ENCODE peak calls at places on chromosome 21, in nine cellular contexts. One of them, this sample, is unnamed.

GRCh38 chr21:40680311-40680710 is 166.6 kb downstream of the DSCAM start:
- DNase-seq in NB4: no peak
- DNase-seq in endothelial cell of umbilical vein: no peak
- DNase-seq in IMR-90: no peak
- DNase-seq in Peyer's patch: no peak
- DNase-seq in uterus: no peak
- DNase-seq in HCT116: no peak
- DNase-seq in lower leg skin: no peak
- DNase-seq in transverse colon: no peak
- DNase-seq in this sample: no peak

GRCh38 chr21:17340081-17340480 is 172.8 kb upstream of the CXADR start:
- DNase-seq in NB4: no peak
- DNase-seq in endothelial cell of umbilical vein: no peak
- DNase-seq in IMR-90: no peak
- DNase-seq in Peyer's patch: no peak
- DNase-seq in uterus: no peak
- DNase-seq in HCT116: no peak
- DNase-seq in lower leg skin: no peak
- DNase-seq in transverse colon: no peak
- DNase-seq in this sample: no peak

GRCh38 chr21:27586986-27587385 is 620.1 kb upstream of the ADAMTS5 start:
- DNase-seq in NB4: no peak
- DNase-seq in endothelial cell of umbilical vein: no peak
- DNase-seq in IMR-90: no peak
- DNase-seq in Peyer's patch: no peak
- DNase-seq in uterus: no peak
- DNase-seq in HCT116: no peak
- DNase-seq in lower leg skin: no peak
- DNase-seq in transverse colon: no peak
- DNase-seq in this sample: no peak

GRCh38 chr21:30227128-30227527 is 11.2 kb upstream of the CLDN8 start:
- DNase-seq in NB4: no peak
- DNase-seq in endothelial cell of umbilical vein: no peak
- DNase-seq in IMR-90: no peak
- DNase-seq in Peyer's patch: no peak
- DNase-seq in uterus: no peak
- DNase-seq in HCT116: no peak
- DNase-seq in lower leg skin: no peak
- DNase-seq in transverse colon: no peak
- DNase-seq in this sample: no peak

GRCh38 chr21:45887121-45887611 is 94.4 kb upstream of the COL6A1 start:
- DNase-seq in NB4: no peak
- DNase-seq in endothelial cell of umbilical vein: no peak
- DNase-seq in IMR-90: no peak
- DNase-seq in Peyer's patch: no peak
- DNase-seq in uterus: no peak
- DNase-seq in HCT116: no peak
- DNase-seq in lower leg skin: no peak
- DNase-seq in transverse colon: no peak
- DNase-seq in this sample: no peak

GRCh38 chr21:23130308-23130707 is 2132.1 kb downstream of the NCAM2 start:
- DNase-seq in NB4: no peak
- DNase-seq in endothelial cell of umbilical vein: no peak
- DNase-seq in IMR-90: no peak
- DNase-seq in Peyer's patch: no peak
- DNase-seq in uterus: no peak
- DNase-seq in HCT116: no peak
- DNase-seq in lower leg skin: no peak
- DNase-seq in transverse colon: no peak
- DNase-seq in this sample: no peak

GRCh38 chr21:31479222-31479621 is 135.2 kb upstream of the TIAM1 start:
- DNase-seq in NB4: no peak
- DNase-seq in endothelial cell of umbilical vein: no peak
- DNase-seq in IMR-90: no peak
- DNase-seq in Peyer's patch: no peak
- DNase-seq in uterus: no peak
- DNase-seq in HCT116: no peak
- DNase-seq in lower leg skin: no peak
- DNase-seq in transverse colon: no peak
- DNase-seq in this sample: no peak

GRCh38 chr21:38609580-38609979 is 111.3 kb upstream of the ERG start:
- DNase-seq in NB4: no peak
- DNase-seq in endothelial cell of umbilical vein: no peak
- DNase-seq in IMR-90: no peak
- DNase-seq in Peyer's patch: no peak
- DNase-seq in uterus: no peak
- DNase-seq in HCT116: no peak
- DNase-seq in lower leg skin: no peak
- DNase-seq in transverse colon: no peak
- DNase-seq in this sample: no peak

GRCh38 chr21:30233636-30234035 is 17.7 kb upstream of the CLDN8 start:
- DNase-seq in NB4: no peak
- DNase-seq in endothelial cell of umbilical vein: no peak
- DNase-seq in IMR-90: no peak
- DNase-seq in Peyer's patch: no peak
- DNase-seq in uterus: no peak
- DNase-seq in HCT116: no peak
- DNase-seq in lower leg skin: no peak
- DNase-seq in transverse colon: no peak
- DNase-seq in this sample: no peak

GRCh38 chr21:29973258-29973657 is 33.5 kb upstream of the GRIK1 start:
- DNase-seq in NB4: no peak
- DNase-seq in endothelial cell of umbilical vein: no peak
- DNase-seq in IMR-90: no peak
- DNase-seq in Peyer's patch: no peak
- DNase-seq in uterus: no peak
- DNase-seq in HCT116: no peak
- DNase-seq in lower leg skin: no peak
- DNase-seq in transverse colon: no peak
- DNase-seq in this sample: no peak

DNA sequence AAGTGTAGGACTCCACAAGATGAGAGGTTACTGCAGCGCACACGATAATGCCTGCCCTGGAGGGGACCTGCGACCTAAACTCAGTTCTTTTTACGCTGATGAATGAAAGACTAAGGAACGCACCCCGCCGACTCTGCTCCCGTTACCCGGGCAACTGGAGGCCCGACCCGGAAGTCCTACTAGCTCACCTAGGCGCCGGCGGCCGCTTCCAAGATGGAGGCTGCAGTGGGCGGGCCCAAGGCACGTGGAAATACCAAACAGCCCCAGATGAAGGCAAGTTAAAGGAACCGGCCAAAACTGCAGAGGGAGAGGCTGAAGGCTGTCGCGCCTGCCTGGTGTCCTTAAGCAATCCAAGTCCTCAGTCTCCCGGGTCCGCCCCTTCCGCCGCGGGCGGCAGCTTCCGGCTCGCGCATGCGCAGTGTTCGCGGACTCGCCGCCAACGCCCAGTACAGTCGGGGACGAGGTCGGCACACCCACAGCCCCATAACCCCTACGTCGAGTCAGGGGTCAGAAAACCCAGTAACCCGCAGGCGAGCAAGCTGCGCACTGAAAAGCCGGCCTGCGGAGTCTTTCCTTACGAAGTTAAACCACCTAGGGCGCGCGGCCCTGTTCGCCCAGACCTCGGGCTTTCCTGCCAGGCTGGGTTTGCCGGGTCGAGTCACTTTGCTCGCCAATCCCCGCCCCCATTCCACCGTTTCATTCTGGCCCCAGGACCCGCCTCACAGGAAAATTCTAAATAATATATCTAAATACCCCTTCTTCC is at the start of gene SETD4:
- DNase-seq in NB4: peak
- DNase-seq in endothelial cell of umbilical vein: peak
- DNase-seq in IMR-90: peak
- DNase-seq in Peyer's patch: peak
- DNase-seq in uterus: peak
- DNase-seq in HCT116: peak
- DNase-seq in lower leg skin: peak
- DNase-seq in transverse colon: peak
- DNase-seq in this sample: peak
- TF ChIP-seq POLR2A in NB4: peak
- TF ChIP-seq POLR2A in endothelial cell of umbilical vein: peak
- TF ChIP-seq POLR2A in IMR-90: peak
- TF ChIP-seq POLR2A in Peyer's patch: peak
- TF ChIP-seq POLR2A in uterus: peak
- TF ChIP-seq POLR2A in HCT116: peak
- TF ChIP-seq POLR2A in lower leg skin: no peak
- TF ChIP-seq POLR2A in transverse colon: peak
- TF ChIP-seq POLR2A in this sample: peak

DNA sequence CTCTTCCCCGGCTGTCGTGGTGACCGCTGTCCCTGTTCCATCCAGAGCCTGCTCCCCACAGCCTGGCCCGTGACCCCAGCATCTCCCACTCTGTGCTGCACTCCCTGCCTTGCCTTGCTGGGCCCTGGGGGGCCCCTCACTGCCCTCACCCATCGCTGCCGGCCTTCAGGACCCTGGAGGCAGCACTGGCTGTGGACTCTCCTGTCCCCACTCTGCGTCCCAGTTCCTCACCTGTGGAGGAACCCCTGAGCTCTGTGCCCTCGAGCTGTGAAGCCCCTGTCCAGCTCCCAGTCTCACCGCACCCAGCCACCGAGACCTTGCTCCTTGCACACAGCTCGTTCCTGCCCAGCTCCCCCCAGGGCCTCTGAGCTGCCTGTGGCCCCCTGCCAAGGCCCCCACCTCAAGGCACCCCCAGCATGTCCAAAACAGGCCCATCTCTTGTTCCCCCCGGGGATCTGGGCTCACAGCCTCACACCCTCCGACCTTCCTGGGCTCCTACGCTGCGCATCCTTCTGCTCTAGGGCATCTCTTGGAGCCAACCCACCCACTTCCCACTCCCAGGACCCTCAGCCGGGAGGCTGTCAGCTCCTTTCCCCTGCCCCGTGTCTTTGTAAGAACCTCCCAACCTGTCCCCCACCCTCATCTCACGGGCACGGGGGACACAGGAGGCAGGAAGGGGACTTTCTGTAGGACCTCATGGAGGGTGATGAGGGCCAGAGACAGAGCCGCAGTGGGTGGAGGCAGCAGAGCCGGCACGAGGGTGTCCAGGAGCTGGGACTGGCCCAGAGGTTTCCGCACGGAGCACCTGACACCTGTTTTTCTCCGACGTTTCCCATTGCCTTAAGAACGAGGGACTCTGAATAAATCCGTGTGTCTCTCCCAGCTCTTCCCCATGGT is 109.3 kb downstream of the WDR4 start:
- DNase-seq in NB4: no peak
- DNase-seq in endothelial cell of umbilical vein: no peak
- DNase-seq in IMR-90: no peak
- DNase-seq in Peyer's patch: no peak
- DNase-seq in uterus: no peak
- DNase-seq in HCT116: no peak
- DNase-seq in lower leg skin: no peak
- DNase-seq in transverse colon: no peak
- DNase-seq in this sample: no peak
- H3K4me3 ChIP-seq in NB4: no peak
- H3K4me3 ChIP-seq in endothelial cell of umbilical vein: no peak
- H3K4me3 ChIP-seq in IMR-90: no peak
- H3K4me3 ChIP-seq in Peyer's patch: no peak
- H3K4me3 ChIP-seq in uterus: no peak
- H3K4me3 ChIP-seq in HCT116: no peak
- H3K4me3 ChIP-seq in lower leg skin: no peak
- H3K4me3 ChIP-seq in transverse colon: no peak
- H3K4me3 ChIP-seq in this sample: no peak

GRCh38 chr21:34593423-34593822 is 21.5 kb downstream of the RCAN1 start:
- DNase-seq in NB4: no peak
- DNase-seq in endothelial cell of umbilical vein: no peak
- DNase-seq in IMR-90: no peak
- DNase-seq in Peyer's patch: no peak
- DNase-seq in uterus: no peak
- DNase-seq in HCT116: no peak
- DNase-seq in lower leg skin: no peak
- DNase-seq in transverse colon: no peak
- DNase-seq in this sample: no peak

GRCh38 chr21:34593954-34594531 is 20.9 kb downstream of the RCAN1 start:
- DNase-seq in NB4: no peak
- DNase-seq in endothelial cell of umbilical vein: peak
- DNase-seq in IMR-90: no peak
- DNase-seq in Peyer's patch: no peak
- DNase-seq in uterus: no peak
- DNase-seq in HCT116: no peak
- DNase-seq in lower leg skin: no peak
- DNase-seq in transverse colon: no peak
- DNase-seq in this sample: no peak

GRCh38 chr21:34596561-34597271 is 18.2 kb downstream of the RCAN1 start:
- DNase-seq in NB4: no peak
- DNase-seq in endothelial cell of umbilical vein: no peak
- DNase-seq in IMR-90: no peak
- DNase-seq in Peyer's patch: no peak
- DNase-seq in uterus: no peak
- DNase-seq in HCT116: no peak
- DNase-seq in lower leg skin: no peak
- DNase-seq in transverse colon: no peak
- DNase-seq in this sample: no peak

GRCh38 chr21:34594566-34595234 is 20.2 kb downstream of the RCAN1 start:
- DNase-seq in NB4: no peak
- DNase-seq in endothelial cell of umbilical vein: no peak
- DNase-seq in IMR-90: no peak
- DNase-seq in Peyer's patch: no peak
- DNase-seq in uterus: no peak
- DNase-seq in HCT116: no peak
- DNase-seq in lower leg skin: no peak
- DNase-seq in transverse colon: no peak
- DNase-seq in this sample: no peak

DNA sequence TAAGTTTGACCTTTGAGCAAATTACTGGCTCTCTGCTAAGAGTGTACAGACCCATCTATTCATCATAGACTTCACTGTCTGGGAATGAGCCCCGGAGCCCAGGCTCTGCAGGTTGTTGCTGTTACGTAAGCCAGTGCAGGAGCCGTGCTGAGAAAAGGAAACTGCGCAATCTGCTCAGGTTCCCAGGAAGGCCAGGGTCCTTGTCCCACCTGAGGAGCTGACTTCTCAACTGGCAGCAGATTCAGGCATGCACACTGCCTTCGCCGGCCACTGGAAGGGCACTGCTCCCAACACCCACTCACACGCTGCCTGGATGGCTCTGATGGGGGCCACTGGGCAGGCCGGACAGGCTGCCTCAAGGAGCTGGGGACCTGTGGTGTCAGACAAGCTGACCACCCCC is 19.5 kb downstream of the RCAN1 start:
- DNase-seq in NB4: no peak
- DNase-seq in endothelial cell of umbilical vein: no peak
- DNase-seq in IMR-90: no peak
- DNase-seq in Peyer's patch: no peak
- DNase-seq in uterus: no peak
- DNase-seq in HCT116: no peak
- DNase-seq in lower leg skin: no peak
- DNase-seq in transverse colon: no peak
- DNase-seq in this sample: no peak
- TF ChIP-seq POLR2A in NB4: no peak
- TF ChIP-seq POLR2A in endothelial cell of umbilical vein: no peak
- TF ChIP-seq POLR2A in IMR-90: no peak
- TF ChIP-seq POLR2A in Peyer's patch: no peak
- TF ChIP-seq POLR2A in uterus: no peak
- TF ChIP-seq POLR2A in HCT116: no peak
- TF ChIP-seq POLR2A in lower leg skin: no peak
- TF ChIP-seq POLR2A in transverse colon: no peak
- TF ChIP-seq POLR2A in this sample: no peak

DNA sequence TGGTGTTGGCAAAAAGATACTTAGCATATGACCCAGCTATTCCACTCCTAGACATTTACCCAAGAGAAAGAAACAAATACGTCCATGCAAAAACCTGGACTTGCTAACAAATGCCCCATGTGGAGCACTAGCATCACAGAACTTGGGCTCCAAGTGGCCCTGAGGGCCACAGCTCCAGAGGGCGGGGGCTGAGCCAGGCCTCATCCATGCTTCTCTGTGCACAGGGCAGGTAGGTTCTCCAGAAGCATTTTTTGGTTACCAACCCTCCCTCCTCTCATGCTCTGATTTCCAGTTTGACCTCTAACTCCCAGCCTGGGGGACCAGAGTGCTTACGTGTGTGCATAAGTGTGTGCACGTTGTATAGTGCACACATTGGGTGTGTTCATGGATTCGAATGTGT is 2.0 kb downstream of the KRTAP12-2 start:
- DNase-seq in NB4: no peak
- DNase-seq in endothelial cell of umbilical vein: no peak
- DNase-seq in IMR-90: no peak
- DNase-seq in Peyer's patch: no peak
- DNase-seq in uterus: no peak
- DNase-seq in HCT116: no peak
- DNase-seq in lower leg skin: peak
- DNase-seq in transverse colon: no peak
- DNase-seq in this sample: no peak
- H3K4me3 ChIP-seq in NB4: no peak
- H3K4me3 ChIP-seq in endothelial cell of umbilical vein: no peak
- H3K4me3 ChIP-seq in IMR-90: no peak
- H3K4me3 ChIP-seq in Peyer's patch: no peak
- H3K4me3 ChIP-seq in uterus: no peak
- H3K4me3 ChIP-seq in HCT116: no peak
- H3K4me3 ChIP-seq in lower leg skin: no peak
- H3K4me3 ChIP-seq in transverse colon: no peak
- H3K4me3 ChIP-seq in this sample: no peak

This sample was measured in right lobe of liver.